ENCODE peak calls at places on chromosomes 1 and 21, in six cellular contexts. A is SK-N-MC, Z is T-cell, F is progenitor cell of endocrine pancreas, O is NCI-H1694, E is Right ventricle myocardium superior. C is an unnamed sample.

GRCh38 chr1:204419064-204419403 is 7.4 kb upstream of the PPP1R15B start:
- DNase-seq in A (no peak), Z (no peak), F (no peak), O (no peak), E (no peak), C (no peak)

GRCh38 chr21:38800924-38801744 is 4.6 kb upstream of the ETS2 start:
- DNase-seq in A (no peak), Z (no peak), F (no peak), O (no peak), E (no peak), C (no peak)

GRCh38 chr1:203099121-203099520 is 13.3 kb upstream of the MYOG start:
- DNase-seq in A (no peak), Z (no peak), F (no peak), O (no peak), E (no peak), C (no peak)

GRCh38 chr21:39852726-39853510 is 14.3 kb upstream of the PCP4 start:
- DNase-seq in A (no peak), Z (no peak), F (no peak), O (no peak), E (no peak), C (no peak)

GRCh38 chr1:226135059-226135651 is 51.4 kb downstream of the ACBD3 start:
- DNase-seq in A (no peak), Z (no peak), F (no peak), O (peak), E (peak), C (no peak)

GRCh38 chr1:8435569-8436071 is 117.7 kb downstream of the SLC45A1 start:
- DNase-seq in A (no peak), Z (no peak), F (no peak), O (no peak), E (no peak), C (no peak)

GRCh38 chr1:114145504-114146160 is 8.0 kb downstream of the SYT6 start:
- DNase-seq in A (no peak), Z (no peak), F (no peak), O (no peak), E (no peak), C (no peak)

GRCh38 chr1:246281195-246281594 is 225.9 kb downstream of the SMYD3 start:
- DNase-seq in A (no peak), Z (no peak), F (no peak), O (no peak), E (no peak), C (no peak)

GRCh38 chr1:209627349-209628196 is 24.7 kb downstream of the LAMB3 start:
- DNase-seq in A (no peak), Z (peak), F (peak), O (peak), E (peak), C (no peak)

GRCh38 chr1:202304370-202304769 is 37.4 kb downstream of the UBE2T start:
- DNase-seq in A (no peak), Z (no peak), F (no peak), O (no peak), E (peak), C (no peak)

GRCh38 chr1:87292684-87293493 is 35.8 kb upstream of the LMO4 start:
- DNase-seq in A (peak), Z (peak), F (peak), O (peak), E (no peak), C (peak)

GRCh38 chr1:201736707-201737320 is 92.1 kb upstream of the IPO9 start:
- DNase-seq in A (no peak), Z (no peak), F (no peak), O (no peak), E (no peak), C (no peak)